ENCODE peak calls at places on chromosomes 4 and X, in six cellular contexts. O is H1, M is trophoblast cell, K is mesendoderm, A is neuronal stem cell, T is mesenchymal stem cell. G is an unnamed sample.

GRCh38 chr4:176964116-176964691 is 171.5 kb upstream of the VEGFC start:
- DNase-seq in O (peak; percentile 63), M (no peak), K (peak; percentile 80), A (no peak), T (no peak), G (no peak)

GRCh38 chr4:1676605-1677525 is 7.2 kb downstream of the FAM53A start:
- DNase-seq in O (no peak), M (no peak), K (no peak), A (no peak), T (no peak), G (no peak)

GRCh38 chrX:149312936-149313432 is 192.1 kb downstream of the IDS start:
- DNase-seq in O (no peak), M (no peak), K (no peak), A (no peak), T (no peak), G (no peak)

GRCh38 chrX:109774706-109775105 is 41.6 kb upstream of the ACSL4 start:
- DNase-seq in O (no peak), M (peak; percentile 39), K (no peak), A (no peak), T (peak; percentile 76), G (peak; percentile 77)

GRCh38 chrX:129833153-129834004 is 10.3 kb downstream of the ZDHHC9 start:
- DNase-seq in O (no peak), M (peak; percentile 5), K (no peak), A (no peak), T (peak; percentile 61), G (peak; percentile 73)

GRCh38 chrX:143568467-143568866 is 51.2 kb upstream of the SPANXN3 start:
- DNase-seq in O (no peak), M (no peak), K (no peak), A (no peak), T (no peak), G (no peak)

GRCh38 chrX:69324851-69325250 is 159.6 kb upstream of the PJA1 start:
- DNase-seq in O (no peak), M (no peak), K (no peak), A (no peak), T (no peak), G (no peak)

GRCh38 chrX:9320940-9321339 is 143.9 kb upstream of the TBL1X start:
- DNase-seq in O (no peak), M (no peak), K (no peak), A (no peak), T (no peak), G (peak; percentile 62)

GRCh38 chr4:67545199-67545995 is at the start of gene CENPC:
- DNase-seq in O (peak; percentile 88), M (peak; percentile 99), K (peak; percentile 99), A (peak; percentile 93), T (peak; percentile 97), G (peak; percentile 97)

GRCh38 chrX:17833954-17834353 is 27.1 kb downstream of the RAI2 start:
- DNase-seq in O (no peak), M (no peak), K (no peak), A (no peak), T (no peak), G (no peak)

GRCh38 chr4:174707897-174708296 is 121.2 kb downstream of the GLRA3 start:
- DNase-seq in O (no peak), M (no peak), K (no peak), A (no peak), T (no peak), G (no peak)

GRCh38 chr4:11438647-11439046 is 10.0 kb upstream of the HS3ST1 start:
- DNase-seq in O (no peak), M (no peak), K (no peak), A (no peak), T (no peak), G (no peak)

GRCh38 chr4:153434190-153434589 is 32.0 kb upstream of the TMEM131L start:
- DNase-seq in O (no peak), M (no peak), K (no peak), A (no peak), T (no peak), G (no peak)

GRCh38 chrX:262391-262909 is 18.7 kb upstream of the PLCXD1 start:
- DNase-seq in O (no peak), M (no peak), K (no peak), A (no peak), T (no peak), G (no peak)

GRCh38 chr4:38152721-38153412 is 192.7 kb downstream of the PTTG2 start:
- DNase-seq in O (no peak), M (no peak), K (no peak), A (no peak), T (no peak), G (no peak)

GRCh38 chrX:12973561-12974216 is 1.2 kb upstream of the TMSB4X start:
- DNase-seq in O (no peak), M (no peak), K (no peak), A (no peak), T (no peak), G (no peak)

GRCh38 chrX:41108684-41109205 is 23.5 kb downstream of the USP9X start:
- DNase-seq in O (no peak), M (no peak), K (peak; percentile 47), A (no peak), T (no peak), G (no peak)

GRCh38 chr4:6419452-6420028 is 52.9 kb downstream of the PPP2R2C start:
- DNase-seq in O (no peak), M (no peak), K (no peak), A (no peak), T (no peak), G (peak; percentile 4)

GRCh38 chrX:49000640-49001039 is 1.4 kb downstream of the GRIPAP1 start:
- DNase-seq in O (no peak), M (no peak), K (no peak), A (no peak), T (no peak), G (no peak)

GRCh38 chrX:131789664-131790063 is 233.4 kb upstream of the STK26 start:
- DNase-seq in O (no peak), M (no peak), K (no peak), A (no peak), T (no peak), G (no peak)

GRCh38 chrX:30652527-30653414 is 452 bp upstream of the GK start:
- DNase-seq in O (peak; percentile 93), M (peak; percentile 76), K (peak; percentile 95), A (peak; percentile 85), T (peak; percentile 93), G (peak; percentile 88)

GRCh38 chr4:172980178-172980577 is 188.4 kb upstream of the GALNT7 start:
- DNase-seq in O (no peak), M (peak; percentile 37), K (no peak), A (no peak), T (no peak), G (peak; percentile 11)

GRCh38 chrX:103889216-103889615 is 57.2 kb upstream of the RAB9B start:
- DNase-seq in O (no peak), M (no peak), K (no peak), A (no peak), T (no peak), G (no peak)

GRCh38 chrX:124518888-124519287 is 172.5 kb downstream of the SH2D1A start:
- DNase-seq in O (no peak), M (no peak), K (no peak), A (no peak), T (peak; percentile 55), G (peak; percentile 7)

DNA sequence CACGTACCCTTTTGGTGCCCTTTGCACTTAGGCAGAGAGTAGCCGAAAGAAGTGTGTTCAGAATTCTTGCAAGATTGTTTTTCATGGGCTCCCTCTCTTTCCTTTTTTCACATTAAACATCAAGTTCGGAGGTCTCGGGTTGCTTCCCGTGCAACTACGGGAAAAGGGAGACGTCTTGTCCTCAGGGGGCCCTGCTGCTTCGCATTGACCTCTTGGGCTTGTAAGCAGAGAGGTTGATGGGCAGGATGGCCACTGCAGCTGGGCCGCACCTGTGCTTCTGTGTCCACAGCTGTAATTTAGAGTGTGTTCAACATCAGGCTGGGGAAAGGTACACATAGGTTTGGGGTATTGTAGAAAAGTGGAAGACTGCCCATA is 109.7 kb downstream of the SPRY1 start:
- DNase-seq in O (peak; percentile 60), M (no peak), K (peak; percentile 56), A (no peak), T (no peak), G (no peak)
- H2BK5ac ChIP-seq in O (peak overlapping the region; percentile 96), M (no peak overlapping the region), K (peak overlapping the region; percentile 26), A (no peak overlapping the region), T (peak overlapping the region; percentile 39), G (no peak overlapping the region)

GRCh38 chr4:82430193-82431025 is at the start of the genes ENOPH1 and HNRNPDL:
- DNase-seq in O (peak; percentile 95), M (peak; percentile 98), K (peak; percentile 99), A (peak; percentile 94), T (peak; percentile 96), G (peak; percentile 94)
- H4K8ac ChIP-seq in O (peak within 1 kb of the TSS; percentile 99), M (peak within 1 kb of the TSS; percentile 96), K (peak within 1 kb of the TSS; percentile 97), A (no peak within 1 kb of the TSS), T (peak within 1 kb of the TSS; percentile 83), G (peak within 1 kb of the TSS; percentile 80)

GRCh38 chrX:39837688-39838087 is 260.1 kb downstream of the BCOR start:
- DNase-seq in O (no peak), M (no peak), K (no peak), A (no peak), T (no peak), G (no peak)
- H2BK5ac ChIP-seq in O (no peak overlapping the region), M (no peak overlapping the region), K (no peak overlapping the region), A (no peak overlapping the region), T (no peak overlapping the region), G (no peak overlapping the region)

GRCh38 chrX:101260435-101260834 is 30.7 kb downstream of the TAF7L start:
- DNase-seq in O (no peak), M (peak; percentile 5), K (peak; percentile 51), A (no peak), T (peak; percentile 16), G (no peak)

GRCh38 chrX:101263766-101264165 is 27.4 kb downstream of the TAF7L start:
- DNase-seq in O (no peak), M (no peak), K (no peak), A (no peak), T (no peak), G (no peak)

GRCh38 chrX:101265869-101266428 is 25.2 kb downstream of the TAF7L start:
- DNase-seq in O (no peak), M (no peak), K (no peak), A (no peak), T (peak; percentile 80), G (peak; percentile 87)

GRCh38 chrX:101258260-101258581 is 32.9 kb downstream of the TAF7L start:
- DNase-seq in O (no peak), M (no peak), K (no peak), A (no peak), T (no peak), G (no peak)

GRCh38 chrX:101262590-101262989 is 28.5 kb downstream of the TAF7L start:
- DNase-seq in O (no peak), M (no peak), K (no peak), A (no peak), T (no peak), G (no peak)
- H4K8ac ChIP-seq in O (no peak overlapping the region), M (no peak overlapping the region), K (no peak overlapping the region), A (no peak overlapping the region), T (no peak overlapping the region), G (no peak overlapping the region)

DNA sequence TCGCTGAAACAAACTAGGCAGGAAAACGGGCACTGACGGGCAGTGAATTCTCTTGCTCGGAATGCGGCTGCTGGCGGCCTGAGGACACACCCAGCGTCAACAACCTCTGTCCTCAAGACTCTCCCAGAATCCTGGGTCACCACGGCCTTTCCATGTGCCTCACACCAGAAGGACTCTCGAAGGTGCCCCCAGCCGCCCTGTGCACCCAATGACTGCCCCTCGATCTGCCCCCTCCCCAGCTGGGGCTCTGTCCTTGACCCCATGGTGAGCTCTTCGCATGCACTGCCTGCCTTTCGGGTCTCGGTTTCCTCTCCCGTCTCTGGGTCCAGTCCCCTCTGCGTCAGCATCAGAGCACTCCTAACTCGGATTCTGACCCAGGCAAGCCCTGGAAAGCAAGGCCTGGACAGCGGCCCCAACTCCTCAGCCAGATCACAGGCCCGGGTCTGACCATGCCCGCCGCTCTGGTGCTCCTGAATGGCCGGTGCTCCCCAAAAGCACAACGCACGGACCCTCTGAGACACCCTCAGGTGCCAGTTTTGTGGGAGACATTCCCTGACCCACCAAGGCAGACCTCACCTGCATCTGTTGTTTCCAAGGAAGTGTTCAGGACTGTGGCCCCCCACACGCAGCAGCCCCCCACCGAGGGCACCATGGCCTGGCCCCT is 56.0 kb downstream of the ACOX3 start:
- DNase-seq in O (no peak), M (no peak), K (no peak), A (no peak), T (no peak), G (no peak)
- H2BK5ac ChIP-seq in O (no peak overlapping the region), M (no peak overlapping the region), K (no peak overlapping the region), A (no peak overlapping the region), T (no peak overlapping the region), G (no peak overlapping the region)